ENCODE peak calls at places on chromosomes 1 and 21, in six cellular contexts. One of them, this sample, is unnamed.

GRCh38 chr1:181430015-181430657 is 53.2 kb upstream of the CACNA1E start:
- DNase-seq in GM23338: no peak
- DNase-seq in stimulated activated CD4-positive, alpha-beta T cell treated with anti-CD3 and anti-CD28 coated beads, Interleukin-2, amount 100 ng/mL, for 24 hours: no peak
- DNase-seq in prostate gland: no peak
- DNase-seq in ELR: no peak
- DNase-seq in Calu3: no peak
- DNase-seq in this sample: no peak

GRCh38 chr1:92913093-92913819 is 48.0 kb downstream of the DIPK1A start:
- DNase-seq in GM23338: no peak
- DNase-seq in stimulated activated CD4-positive, alpha-beta T cell treated with anti-CD3 and anti-CD28 coated beads, Interleukin-2, amount 100 ng/mL, for 24 hours: no peak
- DNase-seq in prostate gland: no peak
- DNase-seq in ELR: no peak
- DNase-seq in Calu3: no peak
- DNase-seq in this sample: no peak

GRCh38 chr21:36450511-36450910 is 29.4 kb downstream of the CLDN14 start:
- DNase-seq in GM23338: no peak
- DNase-seq in stimulated activated CD4-positive, alpha-beta T cell treated with anti-CD3 and anti-CD28 coated beads, Interleukin-2, amount 100 ng/mL, for 24 hours: no peak
- DNase-seq in prostate gland: no peak
- DNase-seq in ELR: peak; percentile 64
- DNase-seq in Calu3: no peak
- DNase-seq in this sample: no peak

GRCh38 chr1:93704063-93704462 is 22.4 kb upstream of the BCAR3 start:
- DNase-seq in GM23338: no peak
- DNase-seq in stimulated activated CD4-positive, alpha-beta T cell treated with anti-CD3 and anti-CD28 coated beads, Interleukin-2, amount 100 ng/mL, for 24 hours: no peak
- DNase-seq in prostate gland: no peak
- DNase-seq in ELR: no peak
- DNase-seq in Calu3: no peak
- DNase-seq in this sample: no peak

GRCh38 chr1:189500777-189501176 is 976.9 kb downstream of the BRINP3 start:
- DNase-seq in GM23338: no peak
- DNase-seq in stimulated activated CD4-positive, alpha-beta T cell treated with anti-CD3 and anti-CD28 coated beads, Interleukin-2, amount 100 ng/mL, for 24 hours: no peak
- DNase-seq in prostate gland: no peak
- DNase-seq in ELR: peak; percentile 26
- DNase-seq in Calu3: no peak
- DNase-seq in this sample: no peak

GRCh38 chr1:174800221-174800791 is 199.4 kb upstream of the CACYBP start:
- DNase-seq in GM23338: peak; percentile 35
- DNase-seq in stimulated activated CD4-positive, alpha-beta T cell treated with anti-CD3 and anti-CD28 coated beads, Interleukin-2, amount 100 ng/mL, for 24 hours: no peak
- DNase-seq in prostate gland: peak; percentile 6
- DNase-seq in ELR: no peak
- DNase-seq in Calu3: no peak
- DNase-seq in this sample: no peak

GRCh38 chr1:27388337-27389005 is 4.0 kb upstream of the GPR3 start:
- DNase-seq in GM23338: peak; percentile 89
- DNase-seq in stimulated activated CD4-positive, alpha-beta T cell treated with anti-CD3 and anti-CD28 coated beads, Interleukin-2, amount 100 ng/mL, for 24 hours: peak; percentile 82
- DNase-seq in prostate gland: peak; percentile 75
- DNase-seq in ELR: peak; percentile 59
- DNase-seq in Calu3: peak; percentile 80
- DNase-seq in this sample: peak; percentile 69

GRCh38 chr1:93753766-93754763 is 72.4 kb upstream of the BCAR3 start:
- DNase-seq in GM23338: no peak
- DNase-seq in stimulated activated CD4-positive, alpha-beta T cell treated with anti-CD3 and anti-CD28 coated beads, Interleukin-2, amount 100 ng/mL, for 24 hours: no peak
- DNase-seq in prostate gland: no peak
- DNase-seq in ELR: peak; percentile 99
- DNase-seq in Calu3: no peak
- DNase-seq in this sample: no peak

GRCh38 chr1:37156646-37157045 is 122.3 kb upstream of the GRIK3 start:
- DNase-seq in GM23338: no peak
- DNase-seq in stimulated activated CD4-positive, alpha-beta T cell treated with anti-CD3 and anti-CD28 coated beads, Interleukin-2, amount 100 ng/mL, for 24 hours: no peak
- DNase-seq in prostate gland: no peak
- DNase-seq in ELR: no peak
- DNase-seq in Calu3: no peak
- DNase-seq in this sample: no peak

GRCh38 chr21:16583567-16583966 is 853.8 kb downstream of the USP25 start:
- DNase-seq in GM23338: no peak
- DNase-seq in stimulated activated CD4-positive, alpha-beta T cell treated with anti-CD3 and anti-CD28 coated beads, Interleukin-2, amount 100 ng/mL, for 24 hours: no peak
- DNase-seq in prostate gland: no peak
- DNase-seq in ELR: no peak
- DNase-seq in Calu3: no peak
- DNase-seq in this sample: no peak

GRCh38 chr21:34582506-34583150 is 32.3 kb downstream of the RCAN1 start:
- DNase-seq in GM23338: peak; percentile 70
- DNase-seq in stimulated activated CD4-positive, alpha-beta T cell treated with anti-CD3 and anti-CD28 coated beads, Interleukin-2, amount 100 ng/mL, for 24 hours: peak; percentile 10
- DNase-seq in prostate gland: peak; percentile 17
- DNase-seq in ELR: peak; percentile 61
- DNase-seq in Calu3: peak; percentile 34
- DNase-seq in this sample: peak; percentile 58

GRCh38 chr1:23019851-23020625 is 770 bp downstream of the KDM1A start:
- DNase-seq in GM23338: peak; percentile 60
- DNase-seq in stimulated activated CD4-positive, alpha-beta T cell treated with anti-CD3 and anti-CD28 coated beads, Interleukin-2, amount 100 ng/mL, for 24 hours: peak; percentile 35
- DNase-seq in prostate gland: peak; percentile 15
- DNase-seq in ELR: peak; percentile 59
- DNase-seq in Calu3: peak; percentile 24
- DNase-seq in this sample: peak; percentile 55

GRCh38 chr1:69377507-69377906 is 190.2 kb upstream of the LRRC7 start:
- DNase-seq in GM23338: no peak
- DNase-seq in stimulated activated CD4-positive, alpha-beta T cell treated with anti-CD3 and anti-CD28 coated beads, Interleukin-2, amount 100 ng/mL, for 24 hours: no peak
- DNase-seq in prostate gland: no peak
- DNase-seq in ELR: no peak
- DNase-seq in Calu3: no peak
- DNase-seq in this sample: no peak

GRCh38 chr1:28893403-28894102 is 20.8 kb upstream of the EPB41 start:
- DNase-seq in GM23338: peak; percentile 81
- DNase-seq in stimulated activated CD4-positive, alpha-beta T cell treated with anti-CD3 and anti-CD28 coated beads, Interleukin-2, amount 100 ng/mL, for 24 hours: peak; percentile 12
- DNase-seq in prostate gland: no peak
- DNase-seq in ELR: peak; percentile 64
- DNase-seq in Calu3: no peak
- DNase-seq in this sample: peak; percentile 66

This sample was measured in iPS-NIHi11.